ENCODE peak calls at places on chromosomes 5 and 9, in four cellular contexts. T is HCT116, G is endodermal cell, Y is SJSA1. K is an unnamed sample. For H3K4me1, the result is how much of the 10 kb centered on the place peaks cover.

GRCh38 chr5:108720416-108720815 is 27.3 kb upstream of the FER start:
- DNase-seq in T (no peak), G (no peak), Y (no peak), K (no peak)

GRCh38 chr9:76866689-76867088 is 39.2 kb downstream of the PRUNE2 start:
- DNase-seq in T (no peak), G (no peak), Y (peak), K (peak)

GRCh38 chr5:124060010-124060409 is 548.0 kb downstream of the CSNK1G3 start:
- DNase-seq in T (no peak), G (no peak), Y (no peak), K (no peak)

GRCh38 chr5:158468444-158468843 is 609.5 kb upstream of the CLINT1 start:
- DNase-seq in T (no peak), G (no peak), Y (no peak), K (no peak)

GRCh38 chr9:79020266-79020665 is 551.5 kb upstream of the TLE4 start:
- DNase-seq in T (no peak), G (no peak), Y (no peak), K (no peak)

GRCh38 chr5:75574791-75575190 is 36.5 kb upstream of the ANKDD1B start:
- DNase-seq in T (no peak), G (no peak), Y (no peak), K (no peak)

GRCh38 chr5:102867999-102868662 is 113.0 kb downstream of the PAM start:
- DNase-seq in T (no peak), G (no peak), Y (no peak), K (no peak)

GRCh38 chr9:105148328-105149006 is 96.0 kb upstream of the SLC44A1 start:
- DNase-seq in T (no peak), G (peak), Y (no peak), K (peak)

GRCh38 chr9:77514886-77515711 is 133.0 kb downstream of the GNA14 start:
- DNase-seq in T (no peak), G (no peak), Y (no peak), K (no peak)

GRCh38 chr5:99104538-99105132 is 175.8 kb upstream of the CHD1 start:
- DNase-seq in T (peak), G (no peak), Y (no peak), K (peak)

GRCh38 chr9:113219186-113219936 is 1.7 kb downstream of the FKBP15 start:
- DNase-seq in T (no peak), G (no peak), Y (no peak), K (no peak)

GRCh38 chr5:73354406-73354805 is 94.2 kb downstream of the FOXD1 start:
- DNase-seq in T (no peak), G (no peak), Y (no peak), K (no peak)

GRCh38 chr9:5186416-5187169 is 1.2 kb upstream of the INSL6 start:
- DNase-seq in T (peak), G (peak), Y (no peak), K (peak)

GRCh38 chr5:159887050-159887449 is 29.2 kb upstream of the ADRA1B start:
- DNase-seq in T (no peak), G (no peak), Y (no peak), K (no peak)

GRCh38 chr9:96620832-96621269 is 1.2 kb upstream of the CDC14B start:
- DNase-seq in T (no peak), G (peak), Y (no peak), K (peak)

GRCh38 chr9:37994639-37995347 is 74.2 kb downstream of the SHB start:
- DNase-seq in T (no peak), G (no peak), Y (peak), K (no peak)

GRCh38 chr5:17604951-17605350 is 968 bp downstream of the TAF11L11 start:
- DNase-seq in T (no peak), G (no peak), Y (no peak), K (no peak)

GRCh38 chr5:113935453-113935852 is 422.0 kb downstream of the YTHDC2 start:
- DNase-seq in T (no peak), G (no peak), Y (no peak), K (no peak)

GRCh38 chr5:180803181-180804128 is 849 bp upstream of the MGAT1 start:
- DNase-seq in T (no peak), G (peak), Y (peak), K (peak)

GRCh38 chr5:144469106-144469505 is 298.4 kb downstream of the KCTD16 start:
- DNase-seq in T (no peak), G (no peak), Y (no peak), K (no peak)

GRCh38 chr5:13585324-13585723 is 359.2 kb downstream of the DNAH5 start:
- DNase-seq in T (no peak), G (no peak), Y (no peak), K (no peak)

GRCh38 chr9:83312543-83312942 is 225.7 kb downstream of the FRMD3 start:
- DNase-seq in T (no peak), G (peak), Y (no peak), K (no peak)

GRCh38 chr5:102231693-102232619 is 64.1 kb downstream of the SLCO4C1 start:
- DNase-seq in T (no peak), G (no peak), Y (no peak), K (no peak)

GRCh38 chr5:53469946-53470687 is 10.3 kb upstream of the FST start:
- DNase-seq in T (no peak), G (no peak), Y (no peak), K (no peak)

GRCh38 chr5:137845472-137845871 is 22.2 kb upstream of the MYOT start:
- DNase-seq in T (no peak), G (no peak), Y (no peak), K (no peak)

GRCh38 chr5:141879941-141880738 is 1.9 kb upstream of the PCDH1 start:
- DNase-seq in T (no peak), G (no peak), Y (no peak), K (peak)

GRCh38 chr9:137147091-137147792 is 8.3 kb downstream of the GRIN1 start:
- DNase-seq in T (no peak), G (no peak), Y (no peak), K (no peak)

GRCh38 chr5:544675-545330 is 20.6 kb upstream of the SLC9A3 start:
- DNase-seq in T (no peak), G (no peak), Y (no peak), K (no peak)

GRCh38 chr5:56941981-56942380 is 9.9 kb downstream of the MIER3 start:
- DNase-seq in T (no peak), G (no peak), Y (no peak), K (no peak)

GRCh38 chr5:165370772-165371171 is 1865.4 kb downstream of the MAT2B start:
- DNase-seq in T (no peak), G (no peak), Y (no peak), K (no peak)

GRCh38 chr5:17169507-17169906 is 47.9 kb upstream of the BASP1 start:
- DNase-seq in T (no peak), G (no peak), Y (no peak), K (no peak)

GRCh38 chr9:3848445-3849114 is 322.8 kb upstream of the RFX3 start:
- DNase-seq in T (no peak), G (peak), Y (no peak), K (peak)

GRCh38 chr9:35935261-35935660 is 22.7 kb downstream of the OR2S2 start:
- DNase-seq in T (no peak), G (no peak), Y (no peak), K (no peak)

DNA sequence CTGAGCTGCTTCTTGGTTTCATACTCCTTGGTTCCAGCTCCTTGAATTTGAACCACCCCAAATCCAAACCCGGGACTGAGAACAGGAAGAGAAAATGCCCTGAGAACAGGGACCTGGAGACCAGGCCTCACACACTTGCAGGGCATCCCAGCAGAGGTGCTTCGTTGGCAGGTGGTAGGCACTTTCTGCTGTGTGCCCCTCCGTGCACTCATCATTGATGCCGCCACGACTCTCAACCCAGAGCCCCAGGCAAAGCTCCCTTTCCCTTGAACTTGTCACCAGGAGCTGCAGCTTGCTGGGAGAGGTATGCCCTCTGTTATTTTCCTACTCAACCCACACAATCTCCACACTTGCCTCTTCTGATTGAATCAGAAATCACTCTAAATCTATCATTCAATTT is 217.8 kb upstream of the IRX1 start:
- DNase-seq in T (no peak), G (no peak), Y (no peak), K (no peak)
- H3K4me1 ChIP-seq in T (under half), G (under half), Y (under half), K (under half)

GRCh38 chr5:178123094-178123986 is 7.5 kb upstream of the RMND5B start:
- DNase-seq in T (no peak), G (peak), Y (no peak), K (no peak)

GRCh38 chr5:178125253-178125916 is 5.4 kb upstream of the RMND5B start:
- DNase-seq in T (no peak), G (peak), Y (no peak), K (peak)

GRCh38 chr5:178129296-178129695 is 1.5 kb upstream of the RMND5B start:
- DNase-seq in T (no peak), G (peak), Y (no peak), K (no peak)

GRCh38 chr5:178123987-178124925 is 6.6 kb upstream of the RMND5B start:
- DNase-seq in T (no peak), G (peak), Y (no peak), K (peak)

GRCh38 chr5:178126556-178126955 is 4.3 kb upstream of the RMND5B start:
- DNase-seq in T (no peak), G (peak), Y (no peak), K (peak)
- H3K4me1 ChIP-seq in T (under half), G (under half), Y (under half), K (under half)

GRCh38 chr9:128688501-128689292 is at the start of gene SET:
- DNase-seq in T (peak), G (peak), Y (peak), K (peak)
- H3K4me1 ChIP-seq in T (under half), G (under half), Y (under half), K (half or more)

GRCh38 chr5:132389453-132390286 is 20.2 kb downstream of the SLC22A5 start:
- DNase-seq in T (peak), G (peak), Y (peak), K (no peak)

GRCh38 chr5:132388244-132389050 is 18.9 kb downstream of the SLC22A5 start:
- DNase-seq in T (no peak), G (peak), Y (peak), K (no peak)

GRCh38 chr5:132387649-132388117 is 18.2 kb downstream of the SLC22A5 start:
- DNase-seq in T (peak), G (peak), Y (peak), K (no peak)

GRCh38 chr5:132386644-132387286 is 17.3 kb downstream of the SLC22A5 start:
- DNase-seq in T (peak), G (peak), Y (peak), K (peak)

GRCh38 chr5:132389051-132389331 is 19.5 kb downstream of the SLC22A5 start:
- DNase-seq in T (no peak), G (no peak), Y (no peak), K (no peak)
- H3K4me1 ChIP-seq in T (under half), G (under half), Y (half or more), K (under half)

GRCh38 chr5:176552332-176552731 is 3.2 kb downstream of the CDHR2 start:
- DNase-seq in T (no peak), G (no peak), Y (no peak), K (no peak)

GRCh38 chr5:176549871-176550270 is 729 bp downstream of the CDHR2 start:
- DNase-seq in T (no peak), G (peak), Y (no peak), K (no peak)

GRCh38 chr5:176557846-176558245 is 8.7 kb downstream of the CDHR2 start:
- DNase-seq in T (no peak), G (no peak), Y (no peak), K (no peak)

GRCh38 chr5:176550275-176550831 is 1.2 kb downstream of the CDHR2 start:
- DNase-seq in T (no peak), G (no peak), Y (no peak), K (no peak)

GRCh38 chr5:176553260-176554085 is 4.3 kb downstream of the CDHR2 start:
- DNase-seq in T (peak), G (peak), Y (no peak), K (no peak)
- H3K4me1 ChIP-seq in T (under half), G (under half), Y (under half), K (under half)

GRCh38 chr9:130041648-130042405 is 1.2 kb downstream of the FNBP1 start:
- DNase-seq in T (no peak), G (peak), Y (no peak), K (peak)

GRCh38 chr9:130042931-130043653 is at the start of gene FNBP1:
- DNase-seq in T (no peak), G (peak), Y (peak), K (peak)

GRCh38 chr9:130040901-130041647 is 1.9 kb downstream of the FNBP1 start:
- DNase-seq in T (no peak), G (no peak), Y (no peak), K (no peak)

GRCh38 chr9:130042406-130042930 is 521 bp downstream of the FNBP1 start:
- DNase-seq in T (no peak), G (no peak), Y (no peak), K (peak)

GRCh38 chr9:130039504-130040147 is 3.4 kb downstream of the FNBP1 start:
- DNase-seq in T (no peak), G (no peak), Y (no peak), K (peak)
- H3K4me1 ChIP-seq in T (under half), G (under half), Y (half or more), K (under half)

GRCh38 chr9:87615547-87616148 is 110.3 kb upstream of the CTSL start:
- DNase-seq in T (no peak), G (no peak), Y (peak), K (no peak)

GRCh38 chr9:87613265-87614111 is 112.4 kb upstream of the CTSL start:
- DNase-seq in T (no peak), G (no peak), Y (no peak), K (no peak)

GRCh38 chr9:87614402-87614801 is 111.5 kb upstream of the CTSL start:
- DNase-seq in T (no peak), G (peak), Y (no peak), K (no peak)

GRCh38 chr9:87610200-87611155 is 112.8 kb downstream of the DAPK1 start:
- DNase-seq in T (no peak), G (peak), Y (no peak), K (no peak)

GRCh38 chr9:87612536-87612935 is 113.4 kb upstream of the CTSL start:
- DNase-seq in T (no peak), G (peak), Y (no peak), K (no peak)
- H3K4me1 ChIP-seq in T (under half), G (under half), Y (half or more), K (under half)

DNA sequence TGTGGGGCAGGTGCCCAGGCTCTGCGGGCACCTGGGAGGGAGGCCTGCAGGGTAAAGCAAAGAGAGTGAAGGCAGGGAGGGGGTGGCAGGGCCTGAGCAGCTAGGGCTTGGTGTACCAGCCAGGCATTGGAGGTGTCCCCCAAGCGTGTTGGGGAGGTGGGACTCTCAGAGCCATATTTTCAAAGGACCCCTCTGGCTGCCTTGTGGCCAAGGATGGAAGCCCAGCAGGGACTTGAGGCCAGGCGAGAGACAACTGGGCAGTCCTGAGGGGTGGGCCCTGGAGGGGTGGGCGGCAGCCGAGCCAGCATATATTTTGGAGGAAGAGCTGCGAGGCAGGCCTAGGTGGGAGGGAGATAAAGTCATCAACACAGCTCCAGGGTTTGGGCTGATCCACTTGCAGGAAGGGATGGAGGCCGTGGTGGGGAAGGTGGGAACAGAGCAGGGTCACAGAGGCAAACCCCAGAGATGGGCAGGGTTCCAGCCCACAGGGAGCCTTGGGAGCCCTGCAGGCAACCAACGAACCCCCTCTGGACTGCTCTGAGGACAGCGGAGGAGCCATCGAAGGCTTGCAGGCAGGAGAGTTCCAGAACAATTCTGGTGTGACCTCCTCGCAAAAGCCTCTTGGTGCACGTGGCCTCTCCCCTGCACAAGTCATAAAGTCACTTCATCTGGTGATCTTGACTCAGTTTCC is 35.7 kb downstream of the DUSP1 start:
- DNase-seq in T (no peak), G (no peak), Y (no peak), K (no peak)
- H3K4me1 ChIP-seq in T (under half), G (under half), Y (under half), K (under half)

GRCh38 chr5:139132515-139132914 is 65.7 kb downstream of the SIL1 start:
- DNase-seq in T (no peak), G (no peak), Y (no peak), K (no peak)

GRCh38 chr5:139130217-139130616 is 68.0 kb downstream of the SIL1 start:
- DNase-seq in T (no peak), G (no peak), Y (no peak), K (no peak)

GRCh38 chr5:139133237-139133636 is 64.9 kb downstream of the SIL1 start:
- DNase-seq in T (no peak), G (no peak), Y (no peak), K (no peak)

GRCh38 chr5:139131062-139131856 is 66.9 kb downstream of the SIL1 start:
- DNase-seq in T (no peak), G (peak), Y (no peak), K (peak)

DNA sequence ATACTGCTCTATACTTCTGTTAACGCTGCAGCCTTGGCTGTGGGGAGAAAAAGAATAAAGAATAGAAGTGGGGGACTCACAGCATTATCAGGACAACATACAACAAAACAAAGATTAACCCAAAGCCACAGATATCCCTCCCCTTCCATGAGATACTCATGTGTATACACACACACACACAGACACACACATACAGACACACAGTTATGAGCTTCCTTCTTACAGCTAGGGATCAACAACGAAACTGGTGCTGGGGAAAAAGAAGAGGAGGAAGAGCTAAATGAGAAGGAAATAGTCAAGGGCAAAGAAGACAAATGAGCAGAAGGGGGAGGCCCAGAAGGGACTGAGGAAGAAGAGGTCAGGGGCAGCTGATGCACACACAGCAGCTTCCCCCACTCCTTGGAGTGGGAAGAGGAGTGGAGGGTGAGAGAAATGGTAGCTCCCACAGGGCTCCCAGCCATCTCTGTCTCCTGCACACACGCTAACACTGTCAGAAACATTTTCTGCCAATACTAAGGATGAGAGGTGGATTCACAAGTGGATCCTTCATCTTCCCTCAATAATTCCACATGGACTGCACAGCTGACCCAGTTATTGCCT is 66.2 kb downstream of the SIL1 start:
- DNase-seq in T (no peak), G (no peak), Y (no peak), K (no peak)
- H3K4me1 ChIP-seq in T (under half), G (under half), Y (under half), K (under half)

GRCh38 chr5:43309122-43309521 is 4.1 kb downstream of the HMGCS1 start:
- DNase-seq in T (no peak), G (no peak), Y (no peak), K (peak)
- H3K4me1 ChIP-seq in T (under half), G (under half), Y (under half), K (half or more)

K was measured in GM23338.